ENCODE peak calls at places on chromosomes 2 and 18, in eight cellular contexts. K is ovary, Q is transverse colon, R is tibial nerve, A is suprapubic skin, M is stomach, E is SK-N-SH, C is K562. U is an unnamed sample.

GRCh38 chr2:112314856-112315255 is 39.5 kb downstream of the ZC3H6 start:
- DNase-seq in K (no peak), Q (no peak), R (no peak), A (no peak), M (no peak), E (no peak), C (no peak), U (no peak)

GRCh38 chr18:11728247-11728646 is 39.2 kb downstream of the GNAL start:
- DNase-seq in K (no peak), Q (no peak), R (no peak), A (no peak), M (no peak), E (no peak), C (peak; percentile 30), U (no peak)

GRCh38 chr2:165911231-165911630 is 42.3 kb downstream of the TTC21B start:
- DNase-seq in K (no peak), Q (no peak), R (no peak), A (no peak), M (no peak), E (no peak), C (no peak), U (no peak)

GRCh38 chr18:46414863-46415262 is 242.2 kb downstream of the LOXHD1 start:
- DNase-seq in K (no peak), Q (no peak), R (no peak), A (no peak), M (no peak), E (peak; percentile 57), C (no peak), U (no peak)

GRCh38 chr18:76351961-76352581 is 143.0 kb downstream of the ZNF516 start:
- DNase-seq in K (peak; percentile 90), Q (peak; percentile 68), R (peak; percentile 30), A (no peak), M (no peak), E (peak; percentile 92), C (no peak), U (peak; percentile 98)

GRCh38 chr2:28395334-28396061 is 2.8 kb downstream of the FOSL2 start:
- DNase-seq in K (peak; percentile 72), Q (peak; percentile 68), R (no peak), A (peak; percentile 87), M (no peak), E (no peak), C (no peak), U (peak; percentile 91)

GRCh38 chr2:20350105-20350712 is 435 bp downstream of the PUM2 start:
- DNase-seq in K (peak; percentile 78), Q (peak; percentile 53), R (no peak), A (no peak), M (peak; percentile 37), E (peak; percentile 93), C (peak; percentile 78), U (peak; percentile 73)

GRCh38 chr2:67797801-67798535 is 264.8 kb downstream of the C1D start:
- DNase-seq in K (no peak), Q (no peak), R (no peak), A (no peak), M (no peak), E (no peak), C (no peak), U (no peak)

GRCh38 chr18:32439241-32439640 is 31.4 kb downstream of the GAREM1 start:
- DNase-seq in K (no peak), Q (no peak), R (no peak), A (no peak), M (no peak), E (no peak), C (no peak), U (no peak)

GRCh38 chr2:26776195-26776594 is 9.7 kb upstream of the CENPA start:
- DNase-seq in K (no peak), Q (no peak), R (no peak), A (no peak), M (no peak), E (no peak), C (no peak), U (no peak)

GRCh38 chr2:26768759-26769500 is 4.8 kb downstream of the SLC35F6 start:
- DNase-seq in K (no peak), Q (peak; percentile 70), R (peak; percentile 66), A (peak; percentile 88), M (peak; percentile 65), E (no peak), C (peak; percentile 95), U (peak; percentile 92)

GRCh38 chr2:26770986-26771586 is 7.0 kb downstream of the SLC35F6 start:
- DNase-seq in K (peak; percentile 73), Q (peak; percentile 63), R (peak; percentile 88), A (peak; percentile 89), M (peak; percentile 68), E (peak; percentile 49), C (peak; percentile 77), U (peak; percentile 94)

GRCh38 chr2:26769501-26769850 is 5.4 kb downstream of the SLC35F6 start:
- DNase-seq in K (no peak), Q (no peak), R (no peak), A (no peak), M (no peak), E (no peak), C (no peak), U (no peak)

DNA sequence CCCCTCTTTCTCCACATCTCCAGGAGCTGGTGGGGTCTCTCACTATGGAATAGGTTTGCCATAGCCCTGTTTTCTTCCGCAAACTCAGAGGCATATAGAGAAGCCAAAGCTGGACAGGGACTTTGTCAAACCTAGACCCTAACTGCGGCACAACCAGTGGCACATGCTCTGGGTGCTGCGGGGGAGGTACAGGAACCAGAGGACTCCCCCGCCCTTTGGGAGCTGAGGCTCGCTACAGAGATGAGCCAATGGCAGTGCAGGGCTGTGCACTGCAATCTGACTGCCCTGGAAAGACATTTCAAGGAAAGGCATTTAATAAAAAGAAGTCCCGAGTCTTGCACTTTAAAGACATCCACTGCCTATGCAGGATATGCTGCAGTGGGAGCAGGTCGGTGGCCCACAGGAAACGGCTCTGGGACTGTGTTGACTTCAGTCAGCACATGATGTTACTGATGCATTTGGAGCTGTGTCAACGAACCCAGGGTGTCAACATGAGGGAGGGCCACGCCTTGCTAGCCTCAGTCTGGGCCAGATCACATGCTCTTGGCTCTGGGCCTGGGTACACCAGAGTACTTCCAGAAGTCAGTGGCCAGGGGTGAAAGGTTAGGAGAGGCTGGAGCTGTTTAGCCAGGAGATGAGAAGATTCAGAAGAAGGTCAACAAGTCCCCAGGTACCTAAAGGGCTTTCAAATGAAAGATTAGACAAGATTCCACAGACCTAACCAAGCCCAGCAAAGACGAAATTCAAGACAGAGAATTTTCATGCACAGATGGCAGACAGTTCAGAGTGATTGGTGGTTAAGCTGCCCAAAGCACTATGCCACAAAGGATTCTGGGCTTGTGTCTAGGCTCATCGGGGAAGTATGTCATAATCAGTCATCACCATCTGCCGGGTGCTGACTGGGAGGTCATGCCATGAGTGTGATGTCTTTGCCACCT is 8.2 kb downstream of the SLC35F6 start:
- DNase-seq in K (peak; percentile 81), Q (peak; percentile 92), R (peak; percentile 98), A (peak; percentile 97), M (peak; percentile 96), E (peak; percentile 9), C (peak; percentile 76), U (peak; percentile 98)
- TF ChIP-seq EP300 in K (peak; percentile 60), Q (peak; percentile 29), R (peak; percentile 99), A (no peak), M (no peak), E (no peak), C (no peak), U (peak; percentile 62)

GRCh38 chr2:54907663-54908062 is 142.6 kb downstream of the RTN4 start:
- DNase-seq in K (no peak), Q (no peak), R (no peak), A (no peak), M (no peak), E (no peak), C (no peak), U (no peak)
- TF ChIP-seq EP300 in K (no peak), Q (no peak), R (no peak), A (no peak), M (no peak), E (no peak), C (no peak), U (no peak)

GRCh38 chr2:42801388-42801787 is 9.0 kb upstream of the HAAO start:
- DNase-seq in K (peak; percentile 13), Q (no peak), R (no peak), A (no peak), M (no peak), E (no peak), C (no peak), U (no peak)

GRCh38 chr2:42802150-42802549 is 9.8 kb upstream of the HAAO start:
- DNase-seq in K (no peak), Q (no peak), R (no peak), A (no peak), M (no peak), E (no peak), C (no peak), U (no peak)

GRCh38 chr2:42806786-42807185 is 14.4 kb upstream of the HAAO start:
- DNase-seq in K (no peak), Q (no peak), R (no peak), A (no peak), M (no peak), E (no peak), C (no peak), U (no peak)

GRCh38 chr2:42804891-42805290 is 12.5 kb upstream of the HAAO start:
- DNase-seq in K (peak; percentile 3), Q (no peak), R (no peak), A (no peak), M (no peak), E (no peak), C (no peak), U (no peak)

DNA sequence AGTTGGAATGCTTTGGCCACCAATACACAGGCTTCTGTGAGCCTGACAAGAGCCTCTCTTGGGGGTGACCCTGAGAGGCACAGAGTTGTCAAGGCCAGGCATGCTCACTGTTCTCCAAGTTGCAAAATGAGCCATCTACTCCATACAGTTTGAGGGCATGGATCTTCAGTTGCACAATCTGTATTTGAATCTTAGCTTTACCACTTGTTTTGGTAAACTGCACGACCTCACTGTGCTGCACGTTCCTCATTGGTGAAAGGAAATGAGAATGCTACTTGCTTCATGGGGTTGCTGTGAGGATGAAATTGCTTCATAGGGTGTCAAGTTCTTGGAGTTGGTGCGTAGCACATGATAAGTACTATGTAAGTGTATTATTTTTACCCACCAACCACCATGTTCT is 12.0 kb upstream of the HAAO start:
- DNase-seq in K (no peak), Q (no peak), R (no peak), A (no peak), M (no peak), E (no peak), C (no peak), U (no peak)
- TF ChIP-seq EP300 in K (no peak), Q (no peak), R (no peak), A (no peak), M (no peak), E (no peak), C (no peak), U (no peak)

GRCh38 chr2:242034138-242034537 is 164.6 kb downstream of the RTP5 start:
- DNase-seq in K (no peak), Q (no peak), R (no peak), A (no peak), M (no peak), E (no peak), C (no peak), U (no peak)

GRCh38 chr2:242038166-242038927 is 168.8 kb downstream of the RTP5 start:
- DNase-seq in K (no peak), Q (no peak), R (no peak), A (peak; percentile 37), M (peak; percentile 16), E (no peak), C (no peak), U (peak; percentile 21)

GRCh38 chr2:242034996-242035814 is 165.7 kb downstream of the RTP5 start:
- DNase-seq in K (peak; percentile 51), Q (no peak), R (no peak), A (peak; percentile 59), M (peak; percentile 24), E (no peak), C (no peak), U (peak; percentile 51)

GRCh38 chr2:242036653-242036950 is 167.1 kb downstream of the RTP5 start:
- DNase-seq in K (no peak), Q (no peak), R (no peak), A (no peak), M (no peak), E (no peak), C (no peak), U (peak; percentile 26)

GRCh38 chr2:242035858-242036652 is 166.5 kb downstream of the RTP5 start:
- DNase-seq in K (no peak), Q (no peak), R (no peak), A (peak; percentile 41), M (peak; percentile 14), E (no peak), C (no peak), U (peak; percentile 33)
- TF ChIP-seq EP300 in K (no peak), Q (no peak), R (no peak), A (no peak), M (no peak), E (no peak), C (no peak), U (no peak)